ENCODE peak calls at places on chromosomes 16 and 17, in four cellular contexts. R, B, M and Z are unnamed samples.

GRCh38 chr16:54928421-54929089 is 2.1 kb upstream of the IRX5 start:
- DNase-seq in M (peak; percentile 24), B (no peak), R (peak; percentile 72), Z (no peak)

GRCh38 chr17:42399121-42399520 is 10.9 kb upstream of the STAT3 start:
- DNase-seq in R (no peak), B (no peak), M (no peak), Z (no peak)

GRCh38 chr16:76287466-76287865 is 10.3 kb downstream of the CNTNAP4 start:
- DNase-seq in M (no peak), B (no peak), R (no peak), Z (no peak)

GRCh38 chr17:79524201-79524882 is 86.5 kb downstream of the RBFOX3 start:
- DNase-seq in M (no peak), R (no peak), B (no peak), Z (no peak)

GRCh38 chr17:39573447-39574298 is 34.0 kb downstream of the NEUROD2 start:
- DNase-seq in B (no peak), R (peak; percentile 52), M (peak; percentile 77), Z (peak; percentile 58)

GRCh38 chr17:67221062-67221998 is 23.7 kb downstream of the HELZ start:
- DNase-seq in B (no peak), M (peak; percentile 63), R (peak; percentile 67), Z (peak; percentile 33)

GRCh38 chr16:80518436-80518835 is 22.4 kb upstream of the DYNLRB2 start:
- DNase-seq in R (no peak), B (no peak), M (no peak), Z (peak; percentile 11)

GRCh38 chr16:63752347-63752746 is 1369.5 kb downstream of the CDH11 start:
- DNase-seq in M (no peak), B (no peak), R (no peak), Z (no peak)

GRCh38 chr17:49106366-49107210 is 26.0 kb upstream of the B4GALNT2 start:
- DNase-seq in R (peak; percentile 33), B (no peak), M (no peak), Z (peak; percentile 83)

DNA sequence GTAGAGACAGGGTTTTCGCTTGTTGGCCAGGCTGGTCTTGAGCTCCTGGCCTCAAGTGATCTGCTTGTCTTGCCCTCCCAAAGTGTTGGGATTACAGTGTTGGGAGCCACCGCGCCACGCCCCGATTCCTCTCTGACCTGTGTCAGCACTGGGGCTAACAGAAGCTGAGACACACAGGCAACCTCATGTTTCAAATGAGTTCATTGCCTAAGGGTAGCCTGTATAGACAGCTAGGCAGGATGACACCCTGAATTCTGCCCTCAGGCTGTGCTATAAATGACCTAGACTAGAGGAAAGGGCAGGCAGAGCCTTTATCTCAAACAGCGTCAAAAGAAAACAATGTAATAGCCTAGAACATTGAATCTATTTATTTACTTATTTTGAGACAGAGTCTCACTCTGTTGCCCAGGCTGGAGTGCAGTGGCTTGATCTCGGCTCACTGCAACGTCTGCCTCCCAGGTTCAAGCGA is 2.3 kb upstream of the CDK3 start:
- DNase-seq in B (no peak), R (no peak), M (no peak), Z (no peak)
- TF ChIP-seq FOS in B (no peak), R (no peak), M (no peak), Z (no peak)

GRCh38 chr17:8698142-8699050 is 46.2 kb downstream of the CCDC42 start:
- DNase-seq in M (peak; percentile 63), B (no peak), R (peak; percentile 16), Z (peak; percentile 79)
- TF ChIP-seq FOS in M (no peak), B (no peak), R (no peak), Z (no peak)

GRCh38 chr16:47939690-47940089 is 216.1 kb downstream of the ABCC12 start:
- DNase-seq in M (no peak), B (no peak), R (no peak), Z (no peak)
- TF ChIP-seq FOS in M (no peak), B (no peak), R (no peak), Z (no peak)

GRCh38 chr16:29315916-29316517 is 90.5 kb downstream of the NPIPB11 start:
- DNase-seq in B (no peak), R (peak; percentile 30), M (no peak), Z (no peak)
- TF ChIP-seq FOS in B (no peak), R (no peak), M (no peak), Z (no peak)

GRCh38 chr17:77442976-77443742 is 302.4 kb downstream of the SEC14L1 start:
- DNase-seq in R (no peak), B (no peak), M (no peak), Z (no peak)

GRCh38 chr17:77443743-77444260 is 303.0 kb downstream of the SEC14L1 start:
- DNase-seq in B (no peak), M (no peak), R (no peak), Z (no peak)

GRCh38 chr17:77440571-77440981 is 299.8 kb downstream of the SEC14L1 start:
- DNase-seq in M (no peak), B (no peak), R (no peak), Z (no peak)

GRCh38 chr17:77439382-77440013 is 298.7 kb downstream of the SEC14L1 start:
- DNase-seq in M (no peak), B (no peak), R (no peak), Z (no peak)

DNA sequence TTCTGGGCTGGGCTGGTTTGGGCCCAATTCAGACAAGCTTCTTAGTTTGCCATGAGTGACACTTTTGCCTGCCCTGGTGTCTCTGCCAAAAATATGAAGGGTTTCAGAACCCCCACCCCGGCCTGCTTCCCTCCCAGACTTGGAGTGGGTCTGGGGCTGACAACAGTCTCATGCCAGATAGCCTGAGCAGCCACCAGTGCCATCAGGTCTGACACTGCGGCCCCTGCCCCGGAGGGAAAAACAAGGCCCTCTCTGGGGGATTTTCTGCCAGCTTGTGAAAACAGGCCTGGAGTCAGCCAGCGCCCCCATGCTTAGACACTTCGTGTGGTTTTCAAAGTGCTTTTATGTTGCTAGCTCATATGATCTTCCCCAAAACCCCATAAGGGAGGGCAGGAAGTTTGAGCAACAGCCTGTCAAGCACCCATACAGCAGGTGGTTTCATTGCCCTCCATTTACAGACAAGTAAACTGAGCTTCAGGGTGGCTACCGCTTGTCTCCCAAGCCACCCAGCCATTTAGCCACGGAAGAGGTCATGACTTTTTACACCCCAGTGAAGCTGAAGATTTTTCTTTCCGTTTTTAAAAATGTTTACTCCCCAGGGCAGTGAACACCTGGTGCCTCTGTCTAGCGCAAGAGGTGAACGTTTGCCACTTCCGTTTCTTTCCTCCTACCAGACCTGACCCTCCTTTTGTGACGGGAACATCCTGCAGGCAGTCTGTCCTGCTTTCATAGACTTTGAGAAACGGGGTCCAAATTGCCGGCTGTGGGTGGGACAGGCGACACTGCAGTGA is 300.6 kb downstream of the SEC14L1 start:
- DNase-seq in M (no peak), R (no peak), B (peak; percentile 98), Z (no peak)
- TF ChIP-seq FOS in M (no peak), R (no peak), B (no peak), Z (no peak)

GRCh38 chr16:86015606-86016005 is 116.6 kb downstream of the IRF8 start:
- DNase-seq in B (no peak), M (no peak), R (no peak), Z (no peak)

GRCh38 chr16:86019446-86020047 is 120.6 kb downstream of the IRF8 start:
- DNase-seq in B (no peak), R (peak; percentile 28), M (no peak), Z (no peak)

GRCh38 chr16:86013867-86014266 is 114.9 kb downstream of the IRF8 start:
- DNase-seq in M (no peak), B (no peak), R (no peak), Z (no peak)

GRCh38 chr16:86018487-86018886 is 119.5 kb downstream of the IRF8 start:
- DNase-seq in B (no peak), M (no peak), R (no peak), Z (peak; percentile 45)

GRCh38 chr16:86016201-86016965 is 117.4 kb downstream of the IRF8 start:
- DNase-seq in M (peak; percentile 62), B (peak; percentile 59), R (peak; percentile 54), Z (peak; percentile 70)
- TF ChIP-seq FOS in M (no peak), B (no peak), R (no peak), Z (no peak)

GRCh38 chr16:57925310-57925709 is 45.6 kb downstream of the CNGB1 start:
- DNase-seq in M (no peak), B (no peak), R (no peak), Z (no peak)
- TF ChIP-seq FOS in M (no peak), B (no peak), R (no peak), Z (no peak)

GRCh38 chr17:50634915-50635719 is 436 bp downstream of the ABCC3 start:
- DNase-seq in R (no peak), M (no peak), B (no peak), Z (no peak)
- TF ChIP-seq FOS in R (no peak), M (no peak), B (no peak), Z (no peak)